ENCODE peak calls at places on chromosomes 6 and 20, in nine cellular contexts. G, U, W, T, R, P, O, Y and Z are unnamed samples.

GRCh38 chr6:87789198-87789899 is 87.3 kb upstream of the AKIRIN2 start:
- DNase-seq in T (no peak), R (no peak), P (no peak), W (no peak), Y (no peak), U (no peak), G (no peak), O (peak), Z (no peak)

GRCh38 chr20:517221-517620 is 26.4 kb downstream of the CSNK2A1 start:
- DNase-seq in T (no peak), O (no peak), G (no peak), P (no peak), U (no peak), R (no peak), W (no peak), Y (no peak), Z (no peak)

GRCh38 chr6:22925920-22926587 is 356.7 kb downstream of the HDGFL1 start:
- DNase-seq in Y (no peak), U (no peak), G (no peak), R (no peak), O (peak), P (no peak), W (no peak), T (no peak), Z (no peak)

GRCh38 chr6:35683267-35683666 is 5.4 kb downstream of the FKBP5 start:
- DNase-seq in W (no peak), Y (no peak), O (no peak), U (no peak), G (no peak), R (no peak), T (no peak), P (no peak), Z (no peak)

GRCh38 chr6:127854009-127854408 is 46.8 kb downstream of the THEMIS start:
- DNase-seq in P (no peak), T (no peak), Y (no peak), W (no peak), G (no peak), R (no peak), O (no peak), U (no peak), Z (no peak)

GRCh38 chr20:31821427-31821826 is 2.3 kb downstream of the MYLK2 start:
- DNase-seq in T (no peak), W (no peak), G (no peak), P (no peak), U (no peak), Y (no peak), R (no peak), O (no peak), Z (no peak)

GRCh38 chr20:728022-728944 is 40.0 kb downstream of the SLC52A3 start:
- DNase-seq in W (peak), R (no peak), T (peak), O (peak), G (peak), P (peak), U (peak), Y (no peak), Z (no peak)

GRCh38 chr20:14566505-14566904 is 229.1 kb upstream of the FLRT3 start:
- DNase-seq in W (no peak), O (peak), Y (no peak), R (no peak), G (no peak), U (no peak), T (no peak), P (no peak), Z (no peak)

GRCh38 chr6:159720708-159721107 is 6.6 kb upstream of the WTAP start:
- DNase-seq in G (peak), Y (no peak), R (no peak), T (peak), O (peak), U (no peak), W (no peak), P (no peak), Z (peak)